ENCODE peak calls at places on chromosome 14, in five cellular contexts. X is GM12891, J is Panc1, E is prostate gland, K is HCT116. L is an unnamed sample.

GRCh38 chr14:101408077-101408831 is 153.0 kb upstream of the DIO3 start:
- DNase-seq in X (no peak), J (no peak), E (no peak), K (no peak), L (no peak)

GRCh38 chr14:100654025-100654813 is 67.0 kb upstream of the BEGAIN start:
- DNase-seq in X (no peak), J (no peak), E (no peak), K (no peak), L (no peak)

GRCh38 chr14:92625213-92625612 is 111.6 kb downstream of the RIN3 start:
- DNase-seq in X (no peak), J (no peak), E (no peak), K (peak), L (no peak)

GRCh38 chr14:75277796-75278421 is 719 bp upstream of the FOS start:
- DNase-seq in X (peak), J (no peak), E (no peak), K (no peak), L (no peak)

GRCh38 chr14:55605793-55606192 is 25.8 kb downstream of the KTN1 start:
- DNase-seq in X (no peak), J (no peak), E (no peak), K (no peak), L (no peak)

GRCh38 chr14:67461341-67461985 is 27.1 kb downstream of the TMEM229B start:
- DNase-seq in X (no peak), J (no peak), E (no peak), K (no peak), L (no peak)

GRCh38 chr14:66650491-66650911 is 142.6 kb downstream of the GPHN start:
- DNase-seq in X (no peak), J (no peak), E (no peak), K (no peak), L (no peak)

GRCh38 chr14:72744416-72745120 is 149.3 kb downstream of the DPF3 start:
- DNase-seq in X (no peak), J (no peak), E (no peak), K (no peak), L (no peak)

GRCh38 chr14:100261621-100262020 is 22.7 kb downstream of the YY1 start:
- DNase-seq in X (no peak), J (no peak), E (no peak), K (no peak), L (no peak)

GRCh38 chr14:56794088-56794556 is 16.2 kb downstream of the OTX2 start:
- DNase-seq in X (no peak), J (no peak), E (no peak), K (no peak), L (no peak)

GRCh38 chr14:22767323-22767589 is 768 bp downstream of the OXA1L start:
- DNase-seq in X (no peak), J (no peak), E (no peak), K (no peak), L (no peak)

GRCh38 chr14:51929156-51929555 is 60.2 kb upstream of the RTRAF start:
- DNase-seq in X (no peak), J (no peak), E (no peak), K (no peak), L (no peak)

GRCh38 chr14:88195676-88196075 is 127.4 kb downstream of the KCNK10 start:
- DNase-seq in X (no peak), J (no peak), E (no peak), K (no peak), L (no peak)

GRCh38 chr14:30214456-30215090 is 286.9 kb upstream of the PRKD1 start:
- DNase-seq in X (no peak), J (no peak), E (peak), K (peak), L (no peak)

GRCh38 chr14:100567877-100568163 is 19.4 kb downstream of the BEGAIN start:
- DNase-seq in X (no peak), J (no peak), E (no peak), K (no peak), L (no peak)

GRCh38 chr14:53956427-53957201 is at the start of gene BMP4:
- DNase-seq in X (no peak), J (no peak), E (peak), K (peak), L (no peak)

GRCh38 chr14:22387776-22388241 is 201.2 kb downstream of the DAD1 start:
- DNase-seq in X (no peak), J (no peak), E (no peak), K (no peak), L (no peak)

GRCh38 chr14:24741871-24742270 is 107.9 kb upstream of the GZMB start:
- DNase-seq in X (no peak), J (no peak), E (no peak), K (no peak), L (no peak)

GRCh38 chr14:24871302-24871701 is 178.6 kb downstream of the STXBP6 start:
- DNase-seq in X (no peak), J (no peak), E (no peak), K (no peak), L (no peak)

GRCh38 chr14:23646648-23647549 is 10.7 kb downstream of the DHRS2 start:
- DNase-seq in X (no peak), J (no peak), E (no peak), K (no peak), L (no peak)

GRCh38 chr14:69183735-69184134 is 7.6 kb upstream of the EXD2 start:
- DNase-seq in X (no peak), J (no peak), E (no peak), K (no peak), L (no peak)

GRCh38 chr14:51806624-51807023 is 53.8 kb upstream of the GNG2 start:
- DNase-seq in X (no peak), J (no peak), E (no peak), K (no peak), L (no peak)

GRCh38 chr14:63249112-63249511 is 44.9 kb downstream of the RHOJ start:
- DNase-seq in X (no peak), J (no peak), E (no peak), K (no peak), L (no peak)

GRCh38 chr14:53532871-53533270 is 379.7 kb upstream of the DDHD1 start:
- DNase-seq in X (no peak), J (no peak), E (no peak), K (no peak), L (no peak)

DNA sequence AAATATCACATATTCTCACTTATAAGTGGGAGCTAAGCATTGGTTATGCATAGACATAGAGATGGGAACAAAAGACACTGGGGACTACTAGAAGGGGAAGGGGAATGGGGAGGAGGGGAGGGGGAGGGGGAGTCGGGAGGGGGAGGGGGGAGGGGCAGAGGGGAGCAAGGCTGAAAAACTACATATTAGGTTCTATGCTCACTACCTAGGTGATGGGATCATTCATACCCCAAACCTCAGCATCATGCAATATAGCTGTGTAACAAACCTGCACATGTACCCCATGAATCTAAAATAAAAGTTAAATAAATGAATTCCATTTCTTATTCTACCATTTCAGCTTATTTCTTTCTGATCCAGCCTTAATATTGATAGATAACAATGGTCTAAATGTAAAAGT is 21.9 kb upstream of the PTCSC3 start:
- DNase-seq in X (no peak), J (no peak), E (no peak), K (no peak), L (no peak)
- TF ChIP-seq POLR2AphosphoS5 in X (no peak), J (no peak), E (no peak), K (no peak), L (no peak)

GRCh38 chr14:106211489-106211888 is 685.1 kb downstream of the TMEM121 start:
- DNase-seq in X (no peak), J (no peak), E (no peak), K (no peak), L (no peak)
- TF ChIP-seq POLR2AphosphoS5 in X (no peak), J (no peak), E (no peak), K (no peak), L (no peak)

GRCh38 chr14:102440392-102440791 is 69.2 kb downstream of the ANKRD9 start:
- DNase-seq in X (no peak), J (no peak), E (no peak), K (no peak), L (no peak)

GRCh38 chr14:102442241-102443211 is 67.0 kb downstream of the ANKRD9 start:
- DNase-seq in X (no peak), J (no peak), E (no peak), K (no peak), L (no peak)

GRCh38 chr14:102434647-102435175 is 72.0 kb downstream of the TECPR2 start:
- DNase-seq in X (no peak), J (no peak), E (no peak), K (no peak), L (no peak)

GRCh38 chr14:102439556-102439955 is 70.0 kb downstream of the ANKRD9 start:
- DNase-seq in X (no peak), J (no peak), E (no peak), K (no peak), L (no peak)

GRCh38 chr14:102437997-102438922 is 71.3 kb downstream of the ANKRD9 start:
- DNase-seq in X (peak), J (peak), E (peak), K (peak), L (peak)
- TF ChIP-seq POLR2AphosphoS5 in X (no peak), J (no peak), E (peak), K (no peak), L (no peak)

GRCh38 chr14:61323970-61324369 is 2.6 kb downstream of the PRKCH start:
- DNase-seq in X (no peak), J (no peak), E (no peak), K (no peak), L (no peak)

GRCh38 chr14:61320806-61321384 is 484 bp upstream of the PRKCH start:
- DNase-seq in X (no peak), J (no peak), E (peak), K (no peak), L (no peak)

GRCh38 chr14:61321385-61322010 is at the start of gene PRKCH:
- DNase-seq in X (peak), J (no peak), E (peak), K (peak), L (peak)

GRCh38 chr14:61322799-61323290 is 1.5 kb downstream of the PRKCH start:
- DNase-seq in X (no peak), J (no peak), E (peak), K (peak), L (no peak)

GRCh38 chr14:61322011-61322798 is 826 bp downstream of the PRKCH start:
- DNase-seq in X (no peak), J (no peak), E (peak), K (no peak), L (no peak)
- TF ChIP-seq POLR2AphosphoS5 in X (no peak), J (no peak), E (peak), K (no peak), L (no peak)

DNA sequence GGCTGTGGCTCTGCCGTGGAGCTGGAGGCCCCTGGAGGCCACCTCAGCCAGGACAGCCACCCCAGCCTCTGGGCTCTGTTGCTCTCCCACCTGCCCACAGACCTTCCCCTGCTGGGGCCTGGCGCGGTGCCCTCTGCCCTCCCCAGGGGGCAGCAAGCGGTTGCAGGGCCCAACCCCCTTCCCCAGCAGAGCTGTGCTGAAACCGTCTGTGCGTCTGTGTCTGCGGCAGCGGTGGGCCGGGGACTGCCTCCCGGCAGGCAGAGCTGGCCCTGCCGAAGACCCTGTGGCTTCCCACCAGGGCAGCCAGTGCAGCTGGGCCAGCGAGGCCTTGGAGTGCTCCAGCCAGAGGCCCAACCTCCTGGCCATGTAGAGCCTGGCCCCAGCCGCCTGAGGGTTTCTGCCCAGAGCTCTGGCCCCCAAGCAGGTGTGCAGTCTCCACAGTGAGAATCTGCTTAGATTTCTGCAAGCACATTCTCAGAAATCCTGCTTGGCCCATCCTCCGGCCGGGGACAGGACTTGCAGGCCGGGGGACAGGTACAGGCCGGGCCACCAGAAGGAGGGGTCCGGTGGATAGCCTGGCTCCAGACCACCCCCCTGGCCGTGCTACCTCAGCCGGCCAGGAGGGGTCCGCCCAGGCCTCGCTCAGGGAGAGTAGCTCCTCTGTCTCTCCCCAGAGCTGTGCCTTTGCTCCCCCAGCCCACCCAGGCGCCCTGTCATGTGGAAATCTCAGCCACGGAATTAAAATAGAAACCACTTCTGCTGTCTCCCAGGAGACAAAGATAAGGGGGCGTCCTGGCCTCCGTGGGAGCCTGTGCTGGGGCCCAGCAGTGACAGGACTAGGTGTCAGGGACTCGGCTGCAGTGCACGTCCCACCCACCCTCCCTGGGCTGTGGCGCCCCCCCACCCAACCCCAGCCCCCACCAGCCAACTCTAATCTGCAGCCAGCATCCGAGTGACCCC is 3.5 kb upstream of the CRIP2 start:
- DNase-seq in X (no peak), J (no peak), E (no peak), K (no peak), L (no peak)
- TF ChIP-seq POLR2AphosphoS5 in X (no peak), J (no peak), E (no peak), K (no peak), L (no peak)

GRCh38 chr14:50501642-50502041 is 30.7 kb downstream of the MAP4K5 start:
- DNase-seq in X (no peak), J (no peak), E (no peak), K (no peak), L (no peak)
- TF ChIP-seq POLR2AphosphoS5 in X (no peak), J (no peak), E (no peak), K (no peak), L (no peak)

GRCh38 chr14:80186301-80186800 is 25.0 kb downstream of the DIO2 start:
- DNase-seq in X (no peak), J (no peak), E (no peak), K (no peak), L (no peak)
- TF ChIP-seq POLR2AphosphoS5 in X (no peak), J (no peak), E (no peak), K (no peak), L (no peak)